ENCODE peak calls at places on chromosome 15, in ten cellular contexts. Y is CD8-positive, alpha-beta T cell; S is left ventricle myocardium inferior; M is keratinocyte; N is foreskin keratinocyte; I is body of pancreas; T is A549; F is IMR-90; K is SJSA1; Z is tibial artery. X is an unnamed sample.
A peak's percentile ranks its signal among the peaks of the same experiment; 100 is the strongest.

GRCh38 chr15:54159044-54159443 is 180.8 kb downstream of the UNC13C start:
- DNase-seq in M (no peak), S (no peak), T (no peak), Y (no peak), Z (no peak), F (no peak), I (no peak), N (no peak), K (no peak), X (no peak)

GRCh38 chr15:88647362-88648105 is 8.7 kb downstream of the ISG20 start:
- DNase-seq in M (no peak), Y (no peak), T (no peak), I (peak; percentile 77), K (no peak), S (no peak), Z (peak; percentile 55), N (no peak), F (no peak), X (no peak)

GRCh38 chr15:77083381-77084160 is 12.7 kb upstream of the TSPAN3 start:
- DNase-seq in Y (peak; percentile 42), S (peak; percentile 78), K (no peak), T (peak; percentile 82), I (peak; percentile 88), F (peak; percentile 15), M (peak; percentile 56), Z (peak; percentile 93), N (peak; percentile 74), X (no peak)

GRCh38 chr15:70095387-70096214 is 2.1 kb downstream of the TLE3 start:
- DNase-seq in Y (peak; percentile 29), S (no peak), K (peak; percentile 18), Z (peak; percentile 73), T (no peak), N (no peak), F (no peak), I (peak; percentile 35), M (no peak), X (no peak)

GRCh38 chr15:81385110-81386076 is 11.4 kb upstream of the TMC3 start:
- DNase-seq in I (no peak), M (no peak), N (no peak), Y (no peak), S (no peak), F (no peak), Z (no peak), K (no peak), T (no peak), X (no peak)

GRCh38 chr15:100711479-100712130 is 109.2 kb downstream of the ASB7 start:
- DNase-seq in S (no peak), I (no peak), N (no peak), M (no peak), F (peak; percentile 22), Y (no peak), K (no peak), T (no peak), Z (no peak), X (no peak)

GRCh38 chr15:35481992-35482391 is 64.0 kb downstream of the DPH6 start:
- DNase-seq in M (peak; percentile 94), Y (no peak), F (peak; percentile 79), N (peak; percentile 97), I (no peak), Z (no peak), K (peak; percentile 50), S (no peak), T (peak; percentile 76), X (peak; percentile 13)

GRCh38 chr15:44194397-44195150 is 497 bp downstream of the FRMD5 start:
- DNase-seq in M (no peak), F (peak; percentile 85), N (peak; percentile 87), Z (peak; percentile 65), I (peak; percentile 26), K (peak; percentile 70), S (peak; percentile 18), Y (peak; percentile 10), T (peak; percentile 48), X (peak; percentile 54)

GRCh38 chr15:83285979-83286553 is 1.6 kb upstream of the BNC1 start:
- DNase-seq in K (peak; percentile 90), T (peak; percentile 70), F (peak; percentile 88), Z (no peak), M (peak; percentile 86), Y (no peak), S (no peak), N (peak; percentile 98), I (no peak), X (no peak)

GRCh38 chr15:25683415-25683814 is 179.7 kb downstream of the ATP10A start:
- DNase-seq in Z (no peak), F (no peak), N (no peak), I (no peak), M (no peak), Y (no peak), K (no peak), S (no peak), T (no peak), X (no peak)

GRCh38 chr15:71328453-71328852 is 213.2 kb downstream of the THSD4 start:
- DNase-seq in M (no peak), I (no peak), F (no peak), S (no peak), Z (no peak), T (no peak), K (no peak), Y (no peak), N (no peak), X (no peak)

GRCh38 chr15:75149911-75150709 is 51.6 kb upstream of the C15orf39 start:
- DNase-seq in T (peak; percentile 79), Z (no peak), S (no peak), N (peak; percentile 97), K (peak; percentile 92), F (peak; percentile 38), Y (no peak), M (peak; percentile 97), I (no peak), X (peak; percentile 20)

GRCh38 chr15:34514251-34514760 is 69.1 kb downstream of the GOLGA8B start:
- DNase-seq in T (peak; percentile 21), M (no peak), I (peak; percentile 35), N (no peak), S (peak; percentile 55), Y (peak; percentile 3), K (peak; percentile 59), F (no peak), Z (no peak), X (no peak)

GRCh38 chr15:87816016-87816415 is 440.5 kb downstream of the NTRK3 start:
- DNase-seq in K (no peak), T (no peak), S (no peak), Y (no peak), Z (no peak), M (no peak), N (no peak), F (peak; percentile 29), I (no peak), X (no peak)

GRCh38 chr15:27679621-27680521 is 419.2 kb downstream of the OCA2 start:
- DNase-seq in N (no peak), K (no peak), T (no peak), I (no peak), Z (no peak), Y (no peak), S (no peak), F (no peak), M (no peak), X (no peak)

GRCh38 chr15:67147410-67147949 is 82.1 kb downstream of the SMAD3 start:
- DNase-seq in F (no peak), Z (peak; percentile 37), M (no peak), Y (no peak), S (no peak), N (no peak), K (no peak), I (no peak), T (no peak), X (no peak)
- H3K4me1 ChIP-seq in F (peaks cover 58% of the 10 kb centered on the region), Z (peaks cover 77% of the 10 kb centered on the region), M (peaks cover 83% of the 10 kb centered on the region), Y (peaks cover 50% of the 10 kb centered on the region), S (peaks cover 95% of the 10 kb centered on the region), N (peaks cover 76% of the 10 kb centered on the region), K (peaks cover 96% of the 10 kb centered on the region), I (peaks cover 67% of the 10 kb centered on the region), T (peaks cover 96% of the 10 kb centered on the region), X (peaks cover 100% of the 10 kb centered on the region)

GRCh38 chr15:57570340-57570739 is 21.4 kb upstream of the MYZAP start:
- DNase-seq in M (no peak), K (no peak), T (no peak), N (no peak), Z (no peak), Y (no peak), F (no peak), S (no peak), I (no peak), X (no peak)
- H3K4me1 ChIP-seq in M (peaks cover 23% of the 10 kb centered on the region), K (peaks cover 5% of the 10 kb centered on the region), T (peaks cover 18% of the 10 kb centered on the region), N (peaks cover 14% of the 10 kb centered on the region), Z (no peaks in the 10 kb centered on the region), Y (peaks cover 4% of the 10 kb centered on the region), F (no peaks in the 10 kb centered on the region), S (peaks cover 25% of the 10 kb centered on the region), I (no peaks in the 10 kb centered on the region), X (no peaks in the 10 kb centered on the region)

GRCh38 chr15:99453646-99454045 is 112.1 kb upstream of the MEF2A start:
- DNase-seq in F (no peak), K (no peak), S (no peak), Z (peak; percentile 58), I (no peak), T (no peak), N (no peak), M (no peak), Y (no peak), X (no peak)
- H3K4me1 ChIP-seq in F (peaks cover 33% of the 10 kb centered on the region), K (peaks cover 13% of the 10 kb centered on the region), S (peaks cover 81% of the 10 kb centered on the region), Z (peaks cover 43% of the 10 kb centered on the region), I (peaks cover 14% of the 10 kb centered on the region), T (no peaks in the 10 kb centered on the region), N (peaks cover 19% of the 10 kb centered on the region), M (peaks cover 34% of the 10 kb centered on the region), Y (peaks cover 29% of the 10 kb centered on the region), X (peaks cover 16% of the 10 kb centered on the region)

GRCh38 chr15:85752591-85752990 is 42.1 kb downstream of the KLHL25 start:
- DNase-seq in I (peak; percentile 88), M (peak; percentile 54), S (no peak), Z (peak; percentile 65), F (no peak), Y (no peak), T (no peak), K (no peak), N (peak; percentile 77), X (no peak)

GRCh38 chr15:85753791-85754452 is 40.8 kb downstream of the KLHL25 start:
- DNase-seq in N (no peak), M (no peak), Z (peak; percentile 58), S (no peak), F (no peak), Y (no peak), K (no peak), T (no peak), I (no peak), X (no peak)

GRCh38 chr15:85754993-85755392 is 39.7 kb downstream of the KLHL25 start:
- DNase-seq in S (peak; percentile 61), I (no peak), K (no peak), F (peak; percentile 13), N (no peak), Z (peak; percentile 74), T (no peak), Y (no peak), M (no peak), X (no peak)

GRCh38 chr15:85751731-85752421 is 42.8 kb downstream of the KLHL25 start:
- DNase-seq in Y (no peak), T (no peak), M (no peak), F (no peak), S (no peak), N (no peak), I (peak; percentile 16), Z (peak; percentile 67), K (no peak), X (no peak)

DNA sequence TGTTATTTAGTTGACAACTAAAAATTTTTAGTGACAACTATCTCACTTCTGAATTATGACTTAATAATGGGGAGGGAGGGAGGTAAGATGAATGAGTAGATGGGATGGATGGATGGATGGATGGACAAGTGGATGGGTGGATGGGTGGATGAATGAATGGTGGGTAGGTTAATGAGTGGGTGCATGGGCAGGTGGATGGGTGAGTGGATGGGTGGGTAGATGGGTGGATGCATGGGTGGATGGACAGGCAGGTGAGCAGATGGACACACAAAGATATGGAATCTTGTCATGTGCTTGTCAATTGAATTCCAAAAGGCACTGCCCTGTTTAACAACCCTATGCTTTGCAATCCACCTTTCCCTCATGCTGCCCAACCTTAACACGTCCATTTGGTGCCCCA is 41.5 kb downstream of the KLHL25 start:
- DNase-seq in Z (peak; percentile 15), Y (no peak), K (no peak), I (no peak), S (no peak), M (no peak), T (no peak), F (no peak), N (no peak), X (no peak)
- H3K4me1 ChIP-seq in Z (peaks cover 38% of the 10 kb centered on the region), Y (peaks cover 26% of the 10 kb centered on the region), K (no peaks in the 10 kb centered on the region), I (peaks cover 26% of the 10 kb centered on the region), S (peaks cover 78% of the 10 kb centered on the region), M (peaks cover 39% of the 10 kb centered on the region), T (no peaks in the 10 kb centered on the region), F (no peaks in the 10 kb centered on the region), N (peaks cover 25% of the 10 kb centered on the region), X (peaks cover 4% of the 10 kb centered on the region)

X was measured in Panc1.